ENCODE peak calls at places on chromosomes 4 and X, in four cellular contexts. F, X, O and V are unnamed samples.

GRCh38 chr4:37771771-37772170 is 54.7 kb upstream of the PGM2 start:
- DNase-seq in X (no peak), F (no peak), O (no peak), V (no peak)

GRCh38 chrX:69028761-69029120 is 136.5 kb downstream of the PJA1 start:
- DNase-seq in X (no peak), F (no peak), O (no peak), V (no peak)

GRCh38 chr4:26822546-26822945 is 38.1 kb upstream of the STIM2 start:
- DNase-seq in O (no peak), F (no peak), X (no peak), V (no peak)

GRCh38 chr4:185836268-185837084 is 24.5 kb upstream of the SORBS2 start:
- DNase-seq in X (no peak), O (no peak), F (no peak), V (no peak)

GRCh38 chrX:26295425-26295824 is 79.5 kb downstream of the MAGEB5 start:
- DNase-seq in O (no peak), X (no peak), F (no peak), V (no peak)

GRCh38 chr4:14178421-14178820 is 550.9 kb upstream of the BOD1L1 start:
- DNase-seq in F (no peak), O (peak; percentile 12), X (peak; percentile 57), V (no peak)

GRCh38 chrX:22339459-22339858 is 66.7 kb downstream of the CBLL2 start:
- DNase-seq in O (no peak), F (no peak), X (no peak), V (no peak)

GRCh38 chr4:89829470-89830138 is 7.4 kb downstream of the SNCA start:
- DNase-seq in O (peak; percentile 45), F (no peak), X (no peak), V (no peak)

GRCh38 chr4:8556341-8557150 is 23.6 kb upstream of the GPR78 start:
- DNase-seq in O (no peak), X (no peak), F (no peak), V (no peak)

GRCh38 chrX:118872102-118872566 is 48.5 kb downstream of the ZCCHC12 start:
- DNase-seq in X (no peak), O (no peak), F (no peak), V (no peak)

DNA sequence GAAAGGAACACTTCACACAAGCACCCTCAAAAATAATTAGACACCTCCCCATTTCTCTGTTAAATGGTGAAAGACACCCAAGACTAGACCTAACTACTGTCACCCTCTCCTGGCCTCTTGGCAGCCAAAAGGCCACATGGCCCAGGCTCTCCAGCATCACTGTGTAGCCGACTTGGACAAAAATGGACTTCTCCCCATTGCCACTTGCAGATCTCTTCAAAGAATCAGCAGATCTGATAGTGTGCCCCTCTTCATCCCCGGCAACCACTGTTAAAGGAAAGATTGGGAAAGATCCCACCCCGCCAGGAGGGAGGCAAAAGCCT is 2.0 kb downstream of the MID1IP1 start:
- DNase-seq in F (no peak), O (no peak), X (no peak), V (no peak)
- H3K27ac ChIP-seq in F (peak overlapping the region; percentile 77), O (peak overlapping the region; percentile 20), X (peak overlapping the region; percentile 96), V (no peak overlapping the region)

GRCh38 chr4:183591301-183591700 is 67.7 kb downstream of the RWDD4 start:
- DNase-seq in X (peak; percentile 52), O (no peak), F (no peak), V (no peak)

GRCh38 chr4:183588691-183589090 is 70.3 kb downstream of the RWDD4 start:
- DNase-seq in O (no peak), F (no peak), X (no peak), V (no peak)

GRCh38 chr4:183586824-183587223 is 72.2 kb downstream of the RWDD4 start:
- DNase-seq in O (no peak), F (no peak), X (no peak), V (no peak)

GRCh38 chr4:183589710-183590109 is 69.3 kb downstream of the RWDD4 start:
- DNase-seq in O (peak; percentile 23), F (no peak), X (no peak), V (no peak)

DNA sequence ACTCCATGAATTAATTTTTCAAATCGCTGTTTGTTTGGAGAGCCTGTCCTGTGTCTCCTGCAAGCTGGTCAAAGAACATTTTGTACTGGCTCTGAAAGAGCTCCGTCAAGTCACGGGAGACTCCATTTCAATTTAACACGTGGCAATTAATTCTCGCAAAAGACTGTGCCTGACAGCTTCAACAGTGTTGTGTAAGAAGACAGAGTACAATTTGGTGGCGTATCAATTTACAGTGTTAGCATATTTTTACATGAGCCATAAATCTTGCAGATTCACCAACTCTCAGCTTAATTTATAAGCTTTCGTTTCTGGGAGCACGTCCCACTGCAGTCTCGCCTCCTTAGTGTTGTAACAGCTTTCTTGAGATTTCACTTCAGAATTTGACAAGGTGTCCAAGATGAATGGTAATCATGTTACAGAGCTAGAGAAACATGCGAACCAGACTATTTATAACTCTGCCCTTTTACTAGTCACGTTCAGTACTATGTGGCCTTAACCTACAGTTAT is 70.8 kb downstream of the RWDD4 start:
- DNase-seq in O (peak; percentile 59), F (no peak), X (peak; percentile 51), V (no peak)
- H3K4me3 ChIP-seq in O (peak overlapping the region; percentile 70), F (no peak overlapping the region), X (peak overlapping the region; percentile 24), V (no peak overlapping the region)

GRCh38 chrX:72080800-72081199 is 50.9 kb downstream of the RTL5 start:
- DNase-seq in O (no peak), F (no peak), X (no peak), V (no peak)

GRCh38 chrX:72081605-72082320 is 50.0 kb downstream of the RTL5 start:
- DNase-seq in X (no peak), O (no peak), F (no peak), V (no peak)

GRCh38 chrX:72080150-72080549 is 51.6 kb downstream of the RTL5 start:
- DNase-seq in O (no peak), X (no peak), F (no peak), V (no peak)

GRCh38 chrX:72084114-72084513 is 47.6 kb downstream of the RTL5 start:
- DNase-seq in F (no peak), O (no peak), X (no peak), V (no peak)

GRCh38 chrX:72083291-72083690 is 48.4 kb downstream of the RTL5 start:
- DNase-seq in O (no peak), X (no peak), F (no peak), V (no peak)
- H3K14ac ChIP-seq in O (no peak overlapping the region), X (no peak overlapping the region), F (no peak overlapping the region), V (no peak overlapping the region)

DNA sequence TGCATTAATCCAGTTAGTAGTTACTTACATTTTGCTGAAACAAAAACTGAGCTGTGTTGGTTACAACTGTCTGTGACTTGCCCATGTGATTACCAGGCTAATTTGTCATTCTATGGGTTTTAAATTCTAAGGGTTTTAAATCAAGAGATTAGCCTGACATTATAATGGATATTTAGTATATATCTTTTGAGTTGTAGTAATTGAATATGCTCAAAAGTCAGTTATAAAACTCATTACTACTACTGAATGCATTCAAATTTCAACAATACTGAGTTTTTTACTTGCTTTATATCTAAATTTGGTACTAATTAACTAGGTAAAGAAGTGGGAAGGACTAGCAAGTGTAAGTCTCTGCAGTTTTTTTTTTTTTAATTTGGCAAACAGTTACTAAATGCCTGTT is 14.7 kb downstream of the LARP7 start:
- DNase-seq in X (no peak), O (no peak), F (no peak), V (no peak)
- H3K27ac ChIP-seq in X (no peak overlapping the region), O (no peak overlapping the region), F (peak overlapping the region; percentile 57), V (no peak overlapping the region)